ENCODE peak calls at places on chromosomes 5 and 9, in five cellular contexts. X is activated CD4-positive, alpha-beta T cell treated with anti-CD3 and anti-CD28 coated beads for 24 hours; B is activated CD8-positive, alpha-beta T cell treated with anti-CD3 and anti-CD28 coated beads for 36 hours; I is H7; Y is Kasumi-1. O is an unnamed sample.
A peak's percentile ranks its signal among the peaks of the same experiment; 100 is the strongest.

GRCh38 chr9:109963079-109963478 is 183.1 kb downstream of the PALM2AKAP2 start:
- DNase-seq in I (no peak), X (no peak), Y (no peak), B (no peak), O (no peak)

GRCh38 chr5:132096904-132097303 is 23.3 kb downstream of the CSF2 start:
- DNase-seq in Y (no peak), B (no peak), X (no peak), I (no peak), O (peak; percentile 19)

GRCh38 chr9:81526587-81526986 is 162.8 kb downstream of the TLE1 start:
- DNase-seq in X (no peak), Y (no peak), B (no peak), I (no peak), O (no peak)

GRCh38 chr9:120478208-120478607 is 101.8 kb downstream of the CDK5RAP2 start:
- DNase-seq in B (no peak), I (no peak), Y (peak; percentile 63), X (no peak), O (no peak)

GRCh38 chr9:5621327-5621726 is 7.6 kb upstream of the RIC1 start:
- DNase-seq in X (no peak), B (no peak), I (no peak), Y (no peak), O (no peak)

GRCh38 chr5:134579284-134579771 is 53.3 kb downstream of the SAR1B start:
- DNase-seq in B (no peak), X (no peak), I (peak; percentile 41), Y (no peak), O (no peak)

GRCh38 chr5:7534505-7534904 is 138.6 kb downstream of the ADCY2 start:
- DNase-seq in X (no peak), B (no peak), Y (no peak), I (no peak), O (peak; percentile 31)

GRCh38 chr5:73531356-73531755 is 33.1 kb downstream of the BTF3 start:
- DNase-seq in X (no peak), I (no peak), B (no peak), Y (no peak), O (no peak)

GRCh38 chr5:127406326-127407121 is 110.9 kb upstream of the PRRC1 start:
- DNase-seq in X (no peak), B (no peak), Y (no peak), I (peak; percentile 54), O (peak; percentile 70)

GRCh38 chr9:76116913-76117312 is 226.4 kb downstream of the PCSK5 start:
- DNase-seq in I (no peak), X (no peak), Y (no peak), B (no peak), O (no peak)

GRCh38 chr5:6083311-6083941 is 294.9 kb downstream of the MED10 start:
- DNase-seq in Y (no peak), B (no peak), I (peak; percentile 35), X (no peak), O (peak; percentile 69)

GRCh38 chr9:119868694-119869093 is 499.5 kb upstream of the BRINP1 start:
- DNase-seq in I (no peak), Y (no peak), X (no peak), B (no peak), O (peak; percentile 53)

GRCh38 chr5:429453-430188 is 13.4 kb upstream of the EXOC3 start:
- DNase-seq in X (no peak), I (peak; percentile 72), Y (no peak), B (no peak), O (no peak)

GRCh38 chr5:1288439-1289335 is 6.2 kb downstream of the TERT start:
- DNase-seq in I (peak; percentile 27), X (no peak), Y (no peak), B (no peak), O (peak; percentile 31)

GRCh38 chr5:72529383-72529782 is 22.2 kb upstream of the ZNF366 start:
- DNase-seq in B (no peak), I (no peak), X (no peak), Y (no peak), O (peak; percentile 56)

O was measured in endodermal cell.